ENCODE peak calls at places on chromosome 7, in four cellular contexts. Y is kidney tubule cell, V is EH, H is glomerular endothelial cell. S is an unnamed sample.

GRCh38 chr7:6392712-6393666 is 54.8 kb downstream of the DAGLB start:
- DNase-seq in V (peak; percentile 72), Y (peak; percentile 95), H (no peak), S (peak; percentile 83)

GRCh38 chr7:27576360-27576944 is 86.2 kb downstream of the HIBADH start:
- DNase-seq in V (peak; percentile 57), H (peak; percentile 25), Y (peak; percentile 41), S (peak; percentile 67)

GRCh38 chr7:99563650-99564049 is 5.2 kb downstream of the ZNF655 start:
- DNase-seq in H (no peak), V (peak; percentile 92), Y (peak; percentile 30), S (peak; percentile 78)

GRCh38 chr7:70574970-70575799 is 556.8 kb upstream of the GALNT17 start:
- DNase-seq in H (no peak), Y (peak; percentile 87), V (peak; percentile 16), S (no peak)

GRCh38 chr7:52500796-52501195 is 534.6 kb upstream of the POM121L12 start:
- DNase-seq in H (no peak), Y (no peak), V (no peak), S (peak; percentile 10)

GRCh38 chr7:94295805-94296204 is 98.9 kb upstream of the COL1A2 start:
- DNase-seq in V (peak; percentile 91), Y (peak; percentile 45), H (no peak), S (peak; percentile 86)

GRCh38 chr7:157980774-157981173 is 606.8 kb downstream of the PTPRN2 start:
- DNase-seq in Y (no peak), H (no peak), V (no peak), S (no peak)

GRCh38 chr7:92466682-92467081 is 11.1 kb downstream of the ERVW-1 start:
- DNase-seq in H (no peak), V (no peak), Y (no peak), S (no peak)

GRCh38 chr7:651032-651728 is 75.3 kb upstream of the DNAAF5 start:
- DNase-seq in H (no peak), Y (no peak), V (no peak), S (no peak)

GRCh38 chr7:99919814-99920618 is 686 bp upstream of the TRIM4 start:
- DNase-seq in Y (no peak), V (no peak), H (no peak), S (no peak)

GRCh38 chr7:141695803-141696289 is 6.1 kb downstream of the DENND11 start:
- DNase-seq in Y (no peak), H (no peak), V (no peak), S (no peak)

GRCh38 chr7:128739990-128740682 is 977 bp downstream of the CALU start:
- DNase-seq in Y (no peak), V (peak; percentile 58), H (no peak), S (no peak)

GRCh38 chr7:116971869-116972268 is 18.6 kb downstream of the ST7 start:
- DNase-seq in Y (no peak), V (no peak), H (no peak), S (no peak)

GRCh38 chr7:7820939-7821338 is 102.5 kb upstream of the RPA3 start:
- DNase-seq in Y (peak; percentile 22), H (no peak), V (no peak), S (no peak)

GRCh38 chr7:66748791-66749190 is 8.3 kb downstream of the RABGEF1 start:
- DNase-seq in V (peak; percentile 27), Y (no peak), H (no peak), S (peak; percentile 27)

GRCh38 chr7:138304071-138304320 is 156.1 kb upstream of the TRIM24 start:
- DNase-seq in Y (no peak), H (no peak), V (no peak), S (no peak)

GRCh38 chr7:106372595-106373318 is 88.0 kb upstream of the NAMPT start:
- DNase-seq in Y (no peak), H (no peak), V (peak; percentile 14), S (peak; percentile 65)

GRCh38 chr7:126210707-126211106 is 1042.0 kb downstream of the GRM8 start:
- DNase-seq in V (no peak), Y (no peak), H (no peak), S (no peak)

GRCh38 chr7:105530546-105530945 is 1.5 kb upstream of the RINT1 start:
- DNase-seq in H (no peak), V (no peak), Y (no peak), S (no peak)